ENCODE peak calls at places on chromosomes 16 and 17, in eight cellular contexts. C is NCI-H1436 treated with DMSO at 0.1 percent for 48 hours, D is NCI-H69, E is skeletal muscle cell, X is T1000, W is OCI-LY7, N is fibroblast of lung, T is IMR-90. H is an unnamed sample.
A peak's percentile ranks its signal among the peaks of the same experiment; 100 is the strongest.

GRCh38 chr16:641326-642188 is at the start of gene MCRIP2:
- DNase-seq in T (peak; percentile 61), W (peak; percentile 85), X (peak; percentile 72), E (no peak), N (peak; percentile 58), C (no peak), D (peak; percentile 96), H (peak; percentile 92)

GRCh38 chr16:83552193-83552592 is 255.6 kb upstream of the HSBP1 start:
- DNase-seq in T (peak; percentile 77), D (no peak), W (no peak), N (peak; percentile 62), E (peak; percentile 24), C (no peak), X (no peak), H (no peak)

GRCh38 chr16:87953308-87954208 is 2.3 kb downstream of the BANP start:
- DNase-seq in X (no peak), C (no peak), E (no peak), W (no peak), D (no peak), T (no peak), N (peak; percentile 10), H (no peak)

GRCh38 chr17:75059369-75060345 is 12.6 kb downstream of the KCTD2 start:
- DNase-seq in E (no peak), W (peak; percentile 42), T (peak; percentile 81), C (no peak), N (peak; percentile 50), D (no peak), X (no peak), H (no peak)

GRCh38 chr16:77905356-77905920 is 116.9 kb upstream of the CLEC3A start:
- DNase-seq in E (no peak), D (peak; percentile 27), N (peak; percentile 6), T (no peak), X (no peak), W (no peak), C (no peak), H (peak; percentile 23)

GRCh38 chr16:85448557-85449194 is 164.4 kb upstream of the GSE1 start:
- DNase-seq in D (peak; percentile 96), N (no peak), C (peak; percentile 72), X (no peak), W (peak; percentile 87), E (peak; percentile 25), T (no peak), H (peak; percentile 96)

GRCh38 chr17:81083125-81083765 is 48.3 kb downstream of the BAIAP2 start:
- DNase-seq in W (no peak), C (no peak), D (no peak), N (no peak), T (no peak), E (no peak), X (no peak), H (no peak)

GRCh38 chr17:82231312-82231561 is 2.4 kb downstream of the SLC16A3 start:
- DNase-seq in D (no peak), C (no peak), T (no peak), X (no peak), W (no peak), E (no peak), N (no peak), H (no peak)

GRCh38 chr16:58882292-58882691 is 148.2 kb upstream of the GOT2 start:
- DNase-seq in N (no peak), D (no peak), X (no peak), E (no peak), C (no peak), T (no peak), W (no peak), H (no peak)

GRCh38 chr16:89658221-89658879 is 714 bp downstream of the SPATA33 start:
- DNase-seq in N (no peak), T (no peak), C (no peak), E (no peak), W (peak; percentile 34), D (peak; percentile 35), X (no peak), H (peak; percentile 50)

GRCh38 chr17:512926-513325 is 160.3 kb upstream of the RPH3AL start:
- DNase-seq in N (no peak), T (peak; percentile 11), C (no peak), D (no peak), W (no peak), E (no peak), X (no peak), H (no peak)

GRCh38 chr16:25157476-25157875 is 45.9 kb downstream of the LCMT1 start:
- DNase-seq in T (no peak), D (peak; percentile 81), N (peak; percentile 9), C (no peak), X (no peak), W (no peak), E (no peak), H (peak; percentile 84)

H was measured in NCI-H146.